ENCODE peak calls at places on chromosomes 1 and 21, in five cellular contexts. One of them, this sample, is unnamed.
A peak's percentile ranks its signal among the peaks of the same experiment; 100 is the strongest.

GRCh38 chr1:9389969-9390368 is 97.3 kb downstream of the SPSB1 start:
- DNase-seq in Peyer's patch: no peak
- DNase-seq in IMR-90: no peak
- DNase-seq in transverse colon: no peak
- DNase-seq in NB4: no peak
- DNase-seq in this sample: no peak

GRCh38 chr1:246734861-246735260 is 10.7 kb downstream of the SCCPDH start:
- DNase-seq in NB4: no peak
- DNase-seq in IMR-90: no peak
- DNase-seq in transverse colon: no peak
- DNase-seq in Peyer's patch: no peak
- DNase-seq in this sample: no peak

GRCh38 chr1:219806642-219807041 is 121.7 kb downstream of the SLC30A10 start:
- DNase-seq in NB4: no peak
- DNase-seq in IMR-90: no peak
- DNase-seq in Peyer's patch: no peak
- DNase-seq in transverse colon: no peak
- DNase-seq in this sample: no peak

GRCh38 chr1:9442266-9442846 is 96.9 kb upstream of the SLC25A33 start:
- DNase-seq in IMR-90: peak; percentile 74
- DNase-seq in NB4: no peak
- DNase-seq in transverse colon: no peak
- DNase-seq in Peyer's patch: no peak
- DNase-seq in this sample: no peak

GRCh38 chr1:85584923-85585322 is 4.4 kb downstream of the CCN1 start:
- DNase-seq in Peyer's patch: no peak
- DNase-seq in transverse colon: no peak
- DNase-seq in IMR-90: peak; percentile 84
- DNase-seq in NB4: no peak
- DNase-seq in this sample: no peak

GRCh38 chr1:25714532-25714931 is 85.5 kb upstream of the SELENON start:
- DNase-seq in transverse colon: no peak
- DNase-seq in Peyer's patch: no peak
- DNase-seq in IMR-90: no peak
- DNase-seq in NB4: no peak
- DNase-seq in this sample: no peak

GRCh38 chr1:108815566-108815965 is 41.3 kb downstream of the AKNAD1 start:
- DNase-seq in NB4: no peak
- DNase-seq in Peyer's patch: no peak
- DNase-seq in IMR-90: no peak
- DNase-seq in transverse colon: no peak
- DNase-seq in this sample: no peak

GRCh38 chr1:55898191-55898590 is 681.2 kb downstream of the PLPP3 start:
- DNase-seq in Peyer's patch: no peak
- DNase-seq in transverse colon: no peak
- DNase-seq in NB4: no peak
- DNase-seq in IMR-90: peak; percentile 89
- DNase-seq in this sample: no peak

GRCh38 chr1:16111771-16112557 is 38.5 kb upstream of the FAM131C start:
- DNase-seq in transverse colon: no peak
- DNase-seq in IMR-90: peak; percentile 87
- DNase-seq in NB4: no peak
- DNase-seq in Peyer's patch: no peak
- DNase-seq in this sample: no peak

GRCh38 chr1:67570473-67571143 is 114.4 kb upstream of the GADD45A start:
- DNase-seq in IMR-90: peak; percentile 97
- DNase-seq in transverse colon: no peak
- DNase-seq in NB4: no peak
- DNase-seq in Peyer's patch: no peak
- DNase-seq in this sample: peak; percentile 78

GRCh38 chr1:184608990-184609389 is 145.7 kb downstream of the EDEM3 start:
- DNase-seq in Peyer's patch: no peak
- DNase-seq in transverse colon: no peak
- DNase-seq in NB4: no peak
- DNase-seq in IMR-90: no peak
- DNase-seq in this sample: no peak

GRCh38 chr1:235835226-235835625 is 31.5 kb downstream of the LYST start:
- DNase-seq in IMR-90: peak; percentile 20
- DNase-seq in NB4: no peak
- DNase-seq in Peyer's patch: no peak
- DNase-seq in transverse colon: peak; percentile 25
- DNase-seq in this sample: no peak

GRCh38 chr1:94025383-94026340 is 95.3 kb downstream of the ABCA4 start:
- DNase-seq in Peyer's patch: no peak
- DNase-seq in NB4: peak; percentile 52
- DNase-seq in IMR-90: peak; percentile 79
- DNase-seq in transverse colon: no peak
- DNase-seq in this sample: peak; percentile 61

GRCh38 chr1:46198026-46198826 is at the start of gene POMGNT1:
- DNase-seq in Peyer's patch: peak; percentile 58
- DNase-seq in NB4: peak; percentile 81
- DNase-seq in IMR-90: peak; percentile 39
- DNase-seq in transverse colon: peak; percentile 78
- DNase-seq in this sample: peak; percentile 83

GRCh38 chr1:6103111-6103853 is 57.6 kb downstream of the KCNAB2 start:
- DNase-seq in Peyer's patch: no peak
- DNase-seq in transverse colon: no peak
- DNase-seq in IMR-90: no peak
- DNase-seq in NB4: no peak
- DNase-seq in this sample: no peak

GRCh38 chr1:31296486-31297272 is at the start of the genes SNRNP40 and ZCCHC17:
- DNase-seq in transverse colon: peak; percentile 95
- DNase-seq in IMR-90: peak; percentile 99
- DNase-seq in NB4: peak; percentile 99
- DNase-seq in Peyer's patch: peak; percentile 94
- DNase-seq in this sample: peak; percentile 90

GRCh38 chr1:84936116-84936810 is 43.3 kb upstream of the LPAR3 start:
- DNase-seq in NB4: peak; percentile 73
- DNase-seq in Peyer's patch: no peak
- DNase-seq in transverse colon: peak; percentile 15
- DNase-seq in IMR-90: peak; percentile 72
- DNase-seq in this sample: peak; percentile 27

GRCh38 chr1:115545791-115546733 is 95.7 kb upstream of the VANGL1 start:
- DNase-seq in Peyer's patch: no peak
- DNase-seq in NB4: peak; percentile 14
- DNase-seq in IMR-90: peak; percentile 95
- DNase-seq in transverse colon: peak; percentile 34
- DNase-seq in this sample: peak; percentile 70

GRCh38 chr1:1068374-1069060 is 5.6 kb downstream of the RNF223 start:
- DNase-seq in NB4: no peak
- DNase-seq in transverse colon: peak; percentile 88
- DNase-seq in Peyer's patch: peak; percentile 83
- DNase-seq in IMR-90: no peak
- DNase-seq in this sample: no peak

GRCh38 chr1:56516539-56517252 is 62.7 kb downstream of the PLPP3 start:
- DNase-seq in IMR-90: peak; percentile 65
- DNase-seq in NB4: peak; percentile 45
- DNase-seq in Peyer's patch: peak; percentile 27
- DNase-seq in transverse colon: peak; percentile 17
- DNase-seq in this sample: no peak

GRCh38 chr1:119674110-119674509 is 26.0 kb upstream of the ZNF697 start:
- DNase-seq in IMR-90: peak; percentile 57
- DNase-seq in NB4: no peak
- DNase-seq in transverse colon: no peak
- DNase-seq in Peyer's patch: no peak
- DNase-seq in this sample: no peak

GRCh38 chr1:10727703-10728348 is 68.6 kb downstream of the CASZ1 start:
- DNase-seq in IMR-90: no peak
- DNase-seq in NB4: no peak
- DNase-seq in transverse colon: no peak
- DNase-seq in Peyer's patch: no peak
- DNase-seq in this sample: no peak

GRCh38 chr1:154808909-154809262 is 61.2 kb downstream of the KCNN3 start:
- DNase-seq in NB4: no peak
- DNase-seq in Peyer's patch: no peak
- DNase-seq in transverse colon: peak; percentile 33
- DNase-seq in IMR-90: peak; percentile 1
- DNase-seq in this sample: no peak

GRCh38 chr1:93673159-93673657 is 8.4 kb downstream of the BCAR3 start:
- DNase-seq in transverse colon: no peak
- DNase-seq in NB4: no peak
- DNase-seq in IMR-90: peak; percentile 30
- DNase-seq in Peyer's patch: no peak
- DNase-seq in this sample: no peak

GRCh38 chr21:22795091-22795490 is 1796.9 kb downstream of the NCAM2 start:
- DNase-seq in NB4: no peak
- DNase-seq in IMR-90: no peak
- DNase-seq in Peyer's patch: no peak
- DNase-seq in transverse colon: no peak
- DNase-seq in this sample: no peak

GRCh38 chr1:33886452-33886851 is 22.6 kb downstream of the HMGB4 start:
- DNase-seq in transverse colon: no peak
- DNase-seq in IMR-90: no peak
- DNase-seq in NB4: no peak
- DNase-seq in Peyer's patch: no peak
- DNase-seq in this sample: no peak

GRCh38 chr1:201603613-201604232 is 64.8 kb downstream of the NAV1 start:
- DNase-seq in Peyer's patch: no peak
- DNase-seq in IMR-90: peak; percentile 82
- DNase-seq in transverse colon: no peak
- DNase-seq in NB4: no peak
- DNase-seq in this sample: no peak

GRCh38 chr1:15975358-15975804 is 520 bp downstream of the ZBTB17 start:
- DNase-seq in transverse colon: peak; percentile 62
- DNase-seq in Peyer's patch: peak; percentile 64
- DNase-seq in NB4: peak; percentile 76
- DNase-seq in IMR-90: peak; percentile 58
- DNase-seq in this sample: peak; percentile 44

GRCh38 chr1:46394108-46394871 is at the start of gene FAAH:
- DNase-seq in transverse colon: peak; percentile 85
- DNase-seq in Peyer's patch: no peak
- DNase-seq in NB4: no peak
- DNase-seq in IMR-90: no peak
- DNase-seq in this sample: no peak

GRCh38 chr21:42026072-42026415 is 15.9 kb upstream of the ZBTB21 start:
- DNase-seq in IMR-90: peak; percentile 44
- DNase-seq in transverse colon: no peak
- DNase-seq in NB4: no peak
- DNase-seq in Peyer's patch: no peak
- DNase-seq in this sample: no peak

GRCh38 chr1:202227997-202228401 is 34.4 kb downstream of the LGR6 start:
- DNase-seq in IMR-90: no peak
- DNase-seq in Peyer's patch: no peak
- DNase-seq in NB4: no peak
- DNase-seq in transverse colon: no peak
- DNase-seq in this sample: no peak

GRCh38 chr21:45060089-45060488 is 14.3 kb upstream of the ADARB1 start:
- DNase-seq in IMR-90: no peak
- DNase-seq in transverse colon: no peak
- DNase-seq in NB4: no peak
- DNase-seq in Peyer's patch: no peak
- DNase-seq in this sample: no peak

GRCh38 chr1:47228644-47229030 is 3.4 kb downstream of the TAL1 start:
- DNase-seq in Peyer's patch: no peak
- DNase-seq in IMR-90: no peak
- DNase-seq in NB4: no peak
- DNase-seq in transverse colon: no peak
- DNase-seq in this sample: no peak

GRCh38 chr1:217091601-217092000 is 368.4 kb upstream of the ESRRG start:
- DNase-seq in transverse colon: no peak
- DNase-seq in IMR-90: no peak
- DNase-seq in Peyer's patch: no peak
- DNase-seq in NB4: no peak
- DNase-seq in this sample: no peak

GRCh38 chr1:217095050-217095622 is 371.9 kb upstream of the ESRRG start:
- DNase-seq in NB4: no peak
- DNase-seq in Peyer's patch: no peak
- DNase-seq in transverse colon: no peak
- DNase-seq in IMR-90: no peak
- DNase-seq in this sample: no peak

GRCh38 chr1:217090073-217090911 is 367.1 kb upstream of the ESRRG start:
- DNase-seq in NB4: no peak
- DNase-seq in Peyer's patch: no peak
- DNase-seq in IMR-90: no peak
- DNase-seq in transverse colon: no peak
- DNase-seq in this sample: no peak

GRCh38 chr1:217096200-217096599 is 373.0 kb upstream of the ESRRG start:
- DNase-seq in IMR-90: no peak
- DNase-seq in transverse colon: no peak
- DNase-seq in Peyer's patch: no peak
- DNase-seq in NB4: no peak
- DNase-seq in this sample: no peak
- TF ChIP-seq POLR2A in IMR-90: no peak
- TF ChIP-seq POLR2A in transverse colon: no peak
- TF ChIP-seq POLR2A in Peyer's patch: no peak
- TF ChIP-seq POLR2A in NB4: no peak
- TF ChIP-seq POLR2A in this sample: no peak

DNA sequence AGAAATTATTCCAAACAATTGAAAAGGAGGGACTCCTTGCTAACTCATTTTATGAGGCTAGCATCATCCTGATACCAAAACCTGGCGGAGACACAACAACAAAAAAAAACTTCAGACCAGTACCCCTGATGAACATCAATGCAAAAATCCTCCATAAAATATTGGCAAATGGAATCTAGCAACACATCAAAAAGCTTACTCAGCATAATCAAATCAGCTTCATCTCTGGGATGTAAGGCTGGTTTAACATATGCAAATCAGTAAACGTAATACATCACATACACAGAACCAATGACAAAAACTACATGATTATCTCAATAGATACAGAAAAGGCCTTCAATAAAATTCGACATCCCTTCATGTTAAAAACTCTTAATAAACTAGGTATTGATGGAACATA is 440.1 kb downstream of the NUF2 start:
- DNase-seq in Peyer's patch: no peak
- DNase-seq in transverse colon: no peak
- DNase-seq in IMR-90: no peak
- DNase-seq in NB4: no peak
- DNase-seq in this sample: no peak
- TF ChIP-seq POLR2A in Peyer's patch: no peak
- TF ChIP-seq POLR2A in transverse colon: no peak
- TF ChIP-seq POLR2A in IMR-90: no peak
- TF ChIP-seq POLR2A in NB4: no peak
- TF ChIP-seq POLR2A in this sample: no peak

DNA sequence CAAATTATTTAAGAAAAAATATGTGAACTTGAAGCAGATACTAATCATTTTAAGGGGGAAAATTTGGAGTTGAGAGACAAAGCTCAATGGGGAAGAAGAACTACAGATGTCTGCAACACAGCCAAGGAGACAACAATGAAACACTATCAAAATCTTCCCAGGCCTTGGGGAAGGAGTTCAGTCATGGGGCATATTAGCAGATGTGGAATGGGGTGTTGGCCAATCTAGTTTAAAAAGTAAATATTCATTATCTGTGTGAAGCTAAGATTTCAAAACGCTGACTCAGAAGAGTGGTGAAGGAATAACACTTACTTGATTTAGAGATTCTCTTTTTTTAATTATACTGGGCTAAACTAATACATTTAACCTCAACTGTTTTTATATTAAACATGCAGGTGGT is 671.7 kb upstream of the ZP4 start:
- DNase-seq in Peyer's patch: no peak
- DNase-seq in NB4: no peak
- DNase-seq in IMR-90: peak; percentile 38
- DNase-seq in transverse colon: no peak
- DNase-seq in this sample: no peak
- TF ChIP-seq POLR2A in Peyer's patch: no peak
- TF ChIP-seq POLR2A in NB4: no peak
- TF ChIP-seq POLR2A in IMR-90: no peak
- TF ChIP-seq POLR2A in transverse colon: no peak
- TF ChIP-seq POLR2A in this sample: no peak

GRCh38 chr1:156591432-156592157 is at the start of gene NAXE:
- DNase-seq in NB4: peak; percentile 80
- DNase-seq in transverse colon: peak; percentile 82
- DNase-seq in IMR-90: peak; percentile 41
- DNase-seq in Peyer's patch: peak; percentile 75
- DNase-seq in this sample: peak; percentile 91
- TF ChIP-seq POLR2A in NB4: peak; percentile 94
- TF ChIP-seq POLR2A in transverse colon: peak; percentile 76
- TF ChIP-seq POLR2A in IMR-90: peak; percentile 69
- TF ChIP-seq POLR2A in Peyer's patch: peak; percentile 81
- TF ChIP-seq POLR2A in this sample: peak; percentile 90